ENCODE peak calls at places on chromosomes 1 and 21, in seven cellular contexts. One of them, this sample, is unnamed.

GRCh38 chr1:44808938-44809917 is 905 bp downstream of the BTBD19 start:
- DNase-seq in NCI-H2227 treated with DMSO at 0.1 percent for 48 hours: no peak
- DNase-seq in nephron progenitor cell: no peak
- DNase-seq in H7: peak; percentile 31
- DNase-seq in LoVo: no peak
- DNase-seq in choroid plexus epithelial cell: peak; percentile 92
- DNase-seq in left cardiac atrium: peak; percentile 72
- DNase-seq in this sample: peak; percentile 83

GRCh38 chr1:19405195-19405760 is 80.1 kb downstream of the CAPZB start:
- DNase-seq in LoVo: no peak
- DNase-seq in nephron progenitor cell: no peak
- DNase-seq in choroid plexus epithelial cell: peak; percentile 39
- DNase-seq in NCI-H2227 treated with DMSO at 0.1 percent for 48 hours: peak; percentile 53
- DNase-seq in H7: no peak
- DNase-seq in left cardiac atrium: no peak
- DNase-seq in this sample: no peak

GRCh38 chr1:206832352-206832751 is 33.1 kb upstream of the IL20 start:
- DNase-seq in left cardiac atrium: no peak
- DNase-seq in LoVo: no peak
- DNase-seq in nephron progenitor cell: no peak
- DNase-seq in NCI-H2227 treated with DMSO at 0.1 percent for 48 hours: no peak
- DNase-seq in H7: no peak
- DNase-seq in choroid plexus epithelial cell: no peak
- DNase-seq in this sample: no peak

GRCh38 chr1:58318157-58318665 is 228.3 kb downstream of the OMA1 start:
- DNase-seq in left cardiac atrium: no peak
- DNase-seq in LoVo: no peak
- DNase-seq in H7: no peak
- DNase-seq in choroid plexus epithelial cell: no peak
- DNase-seq in NCI-H2227 treated with DMSO at 0.1 percent for 48 hours: no peak
- DNase-seq in nephron progenitor cell: no peak
- DNase-seq in this sample: no peak

GRCh38 chr21:43916691-43917514 is 51.9 kb downstream of the AGPAT3 start:
- DNase-seq in nephron progenitor cell: no peak
- DNase-seq in choroid plexus epithelial cell: no peak
- DNase-seq in NCI-H2227 treated with DMSO at 0.1 percent for 48 hours: no peak
- DNase-seq in H7: peak; percentile 76
- DNase-seq in left cardiac atrium: no peak
- DNase-seq in LoVo: no peak
- DNase-seq in this sample: peak; percentile 65

GRCh38 chr1:5820026-5820421 is 172.2 kb downstream of the NPHP4 start:
- DNase-seq in nephron progenitor cell: no peak
- DNase-seq in H7: no peak
- DNase-seq in choroid plexus epithelial cell: no peak
- DNase-seq in LoVo: no peak
- DNase-seq in NCI-H2227 treated with DMSO at 0.1 percent for 48 hours: no peak
- DNase-seq in left cardiac atrium: no peak
- DNase-seq in this sample: no peak

GRCh38 chr1:36156329-36157114 is 562 bp downstream of the MAP7D1 start:
- DNase-seq in NCI-H2227 treated with DMSO at 0.1 percent for 48 hours: peak; percentile 52
- DNase-seq in LoVo: peak; percentile 24
- DNase-seq in H7: peak; percentile 96
- DNase-seq in choroid plexus epithelial cell: peak; percentile 59
- DNase-seq in nephron progenitor cell: peak; percentile 83
- DNase-seq in left cardiac atrium: peak; percentile 78
- DNase-seq in this sample: peak; percentile 78

GRCh38 chr1:243917863-243918565 is 68.0 kb upstream of the AKT3 start:
- DNase-seq in choroid plexus epithelial cell: peak; percentile 62
- DNase-seq in left cardiac atrium: peak; percentile 36
- DNase-seq in LoVo: no peak
- DNase-seq in H7: no peak
- DNase-seq in NCI-H2227 treated with DMSO at 0.1 percent for 48 hours: no peak
- DNase-seq in nephron progenitor cell: no peak
- DNase-seq in this sample: peak; percentile 65

GRCh38 chr1:78375996-78376395 is 114.8 kb upstream of the PTGFR start:
- DNase-seq in H7: no peak
- DNase-seq in left cardiac atrium: no peak
- DNase-seq in nephron progenitor cell: no peak
- DNase-seq in choroid plexus epithelial cell: peak; percentile 59
- DNase-seq in NCI-H2227 treated with DMSO at 0.1 percent for 48 hours: no peak
- DNase-seq in LoVo: no peak
- DNase-seq in this sample: no peak

GRCh38 chr1:214296860-214297699 is 16.1 kb downstream of the SMYD2 start:
- DNase-seq in NCI-H2227 treated with DMSO at 0.1 percent for 48 hours: no peak
- DNase-seq in nephron progenitor cell: no peak
- DNase-seq in LoVo: no peak
- DNase-seq in left cardiac atrium: no peak
- DNase-seq in H7: no peak
- DNase-seq in choroid plexus epithelial cell: peak; percentile 91
- DNase-seq in this sample: no peak

GRCh38 chr1:164716992-164717703 is 158.2 kb downstream of the PBX1 start:
- DNase-seq in choroid plexus epithelial cell: no peak
- DNase-seq in nephron progenitor cell: no peak
- DNase-seq in H7: no peak
- DNase-seq in left cardiac atrium: no peak
- DNase-seq in LoVo: no peak
- DNase-seq in NCI-H2227 treated with DMSO at 0.1 percent for 48 hours: no peak
- DNase-seq in this sample: no peak

GRCh38 chr21:44947930-44948331 is 8.1 kb downstream of the SLX9 start:
- DNase-seq in nephron progenitor cell: no peak
- DNase-seq in choroid plexus epithelial cell: no peak
- DNase-seq in LoVo: no peak
- DNase-seq in NCI-H2227 treated with DMSO at 0.1 percent for 48 hours: no peak
- DNase-seq in left cardiac atrium: peak; percentile 74
- DNase-seq in H7: no peak
- DNase-seq in this sample: peak; percentile 89

GRCh38 chr1:160068231-160068630 is 1.7 kb downstream of the KCNJ10 start:
- DNase-seq in NCI-H2227 treated with DMSO at 0.1 percent for 48 hours: no peak
- DNase-seq in choroid plexus epithelial cell: no peak
- DNase-seq in H7: no peak
- DNase-seq in nephron progenitor cell: no peak
- DNase-seq in left cardiac atrium: no peak
- DNase-seq in LoVo: no peak
- DNase-seq in this sample: no peak

GRCh38 chr1:109610609-109611307 is 8.7 kb downstream of the GNAT2 start:
- DNase-seq in left cardiac atrium: no peak
- DNase-seq in H7: no peak
- DNase-seq in choroid plexus epithelial cell: peak; percentile 63
- DNase-seq in LoVo: no peak
- DNase-seq in nephron progenitor cell: no peak
- DNase-seq in NCI-H2227 treated with DMSO at 0.1 percent for 48 hours: no peak
- DNase-seq in this sample: no peak

GRCh38 chr1:906532-907420 is 16.9 kb upstream of the SAMD11 start:
- DNase-seq in NCI-H2227 treated with DMSO at 0.1 percent for 48 hours: no peak
- DNase-seq in nephron progenitor cell: no peak
- DNase-seq in left cardiac atrium: peak; percentile 43
- DNase-seq in LoVo: no peak
- DNase-seq in H7: peak; percentile 64
- DNase-seq in choroid plexus epithelial cell: peak; percentile 48
- DNase-seq in this sample: peak; percentile 77

GRCh38 chr1:24020032-24020431 is 39.9 kb upstream of the SRSF10 start:
- DNase-seq in choroid plexus epithelial cell: peak; percentile 75
- DNase-seq in nephron progenitor cell: no peak
- DNase-seq in H7: no peak
- DNase-seq in left cardiac atrium: peak; percentile 39
- DNase-seq in LoVo: no peak
- DNase-seq in NCI-H2227 treated with DMSO at 0.1 percent for 48 hours: no peak
- DNase-seq in this sample: peak; percentile 22

GRCh38 chr1:101219919-101220695 is 16.7 kb upstream of the S1PR1 start:
- DNase-seq in left cardiac atrium: no peak
- DNase-seq in nephron progenitor cell: no peak
- DNase-seq in H7: no peak
- DNase-seq in choroid plexus epithelial cell: peak; percentile 21
- DNase-seq in LoVo: no peak
- DNase-seq in NCI-H2227 treated with DMSO at 0.1 percent for 48 hours: no peak
- DNase-seq in this sample: no peak

GRCh38 chr1:206859082-206859491 is 6.3 kb upstream of the IL20 start:
- DNase-seq in nephron progenitor cell: no peak
- DNase-seq in choroid plexus epithelial cell: no peak
- DNase-seq in left cardiac atrium: no peak
- DNase-seq in LoVo: no peak
- DNase-seq in NCI-H2227 treated with DMSO at 0.1 percent for 48 hours: no peak
- DNase-seq in H7: no peak
- DNase-seq in this sample: no peak

GRCh38 chr21:34881894-34882371 is 167.2 kb downstream of the RUNX1 start:
- DNase-seq in H7: no peak
- DNase-seq in choroid plexus epithelial cell: peak; percentile 84
- DNase-seq in nephron progenitor cell: no peak
- DNase-seq in left cardiac atrium: no peak
- DNase-seq in NCI-H2227 treated with DMSO at 0.1 percent for 48 hours: no peak
- DNase-seq in LoVo: no peak
- DNase-seq in this sample: no peak

GRCh38 chr1:1005774-1006304 is 5.9 kb upstream of the HES4 start:
- DNase-seq in left cardiac atrium: no peak
- DNase-seq in NCI-H2227 treated with DMSO at 0.1 percent for 48 hours: no peak
- DNase-seq in choroid plexus epithelial cell: no peak
- DNase-seq in nephron progenitor cell: no peak
- DNase-seq in LoVo: no peak
- DNase-seq in H7: peak; percentile 55
- DNase-seq in this sample: peak; percentile 19

GRCh38 chr1:117654485-117655219 is 48.8 kb downstream of the TENT5C start:
- DNase-seq in NCI-H2227 treated with DMSO at 0.1 percent for 48 hours: no peak
- DNase-seq in nephron progenitor cell: no peak
- DNase-seq in choroid plexus epithelial cell: no peak
- DNase-seq in H7: no peak
- DNase-seq in left cardiac atrium: no peak
- DNase-seq in LoVo: no peak
- DNase-seq in this sample: no peak

GRCh38 chr1:172325562-172325961 is 94.9 kb upstream of the C1orf105 start:
- DNase-seq in left cardiac atrium: no peak
- DNase-seq in LoVo: peak; percentile 54
- DNase-seq in NCI-H2227 treated with DMSO at 0.1 percent for 48 hours: no peak
- DNase-seq in nephron progenitor cell: no peak
- DNase-seq in choroid plexus epithelial cell: peak; percentile 46
- DNase-seq in H7: no peak
- DNase-seq in this sample: no peak

GRCh38 chr1:85361106-85361505 is 84.7 kb upstream of the BCL10 start:
- DNase-seq in LoVo: no peak
- DNase-seq in H7: no peak
- DNase-seq in nephron progenitor cell: no peak
- DNase-seq in NCI-H2227 treated with DMSO at 0.1 percent for 48 hours: no peak
- DNase-seq in left cardiac atrium: no peak
- DNase-seq in choroid plexus epithelial cell: peak; percentile 42
- DNase-seq in this sample: peak; percentile 59

GRCh38 chr1:83802023-83802422 is 196.9 kb downstream of the TTLL7 start:
- DNase-seq in NCI-H2227 treated with DMSO at 0.1 percent for 48 hours: no peak
- DNase-seq in H7: no peak
- DNase-seq in nephron progenitor cell: no peak
- DNase-seq in choroid plexus epithelial cell: no peak
- DNase-seq in LoVo: no peak
- DNase-seq in left cardiac atrium: no peak
- DNase-seq in this sample: no peak

GRCh38 chr1:243842978-243843490 is 7.0 kb downstream of the AKT3 start:
- DNase-seq in LoVo: no peak
- DNase-seq in NCI-H2227 treated with DMSO at 0.1 percent for 48 hours: peak; percentile 71
- DNase-seq in left cardiac atrium: no peak
- DNase-seq in nephron progenitor cell: no peak
- DNase-seq in H7: no peak
- DNase-seq in choroid plexus epithelial cell: peak; percentile 87
- DNase-seq in this sample: no peak

GRCh38 chr1:35876988-35877387 is 6.0 kb upstream of the AGO1 start:
- DNase-seq in choroid plexus epithelial cell: peak; percentile 50
- DNase-seq in LoVo: no peak
- DNase-seq in left cardiac atrium: no peak
- DNase-seq in NCI-H2227 treated with DMSO at 0.1 percent for 48 hours: no peak
- DNase-seq in H7: peak; percentile 60
- DNase-seq in nephron progenitor cell: peak; percentile 63
- DNase-seq in this sample: no peak

GRCh38 chr1:56844709-56845108 is 9.9 kb upstream of the C8A start:
- DNase-seq in nephron progenitor cell: no peak
- DNase-seq in choroid plexus epithelial cell: no peak
- DNase-seq in left cardiac atrium: no peak
- DNase-seq in NCI-H2227 treated with DMSO at 0.1 percent for 48 hours: no peak
- DNase-seq in LoVo: no peak
- DNase-seq in H7: no peak
- DNase-seq in this sample: no peak

GRCh38 chr21:43654806-43655489 is 4.3 kb downstream of the HSF2BP start:
- DNase-seq in choroid plexus epithelial cell: peak; percentile 64
- DNase-seq in H7: no peak
- DNase-seq in nephron progenitor cell: no peak
- DNase-seq in LoVo: no peak
- DNase-seq in NCI-H2227 treated with DMSO at 0.1 percent for 48 hours: no peak
- DNase-seq in left cardiac atrium: no peak
- DNase-seq in this sample: no peak

GRCh38 chr21:8998946-8999681 is 1522.3 kb upstream of the TPTE start:
- DNase-seq in left cardiac atrium: no peak
- DNase-seq in nephron progenitor cell: no peak
- DNase-seq in LoVo: no peak
- DNase-seq in choroid plexus epithelial cell: no peak
- DNase-seq in H7: no peak
- DNase-seq in NCI-H2227 treated with DMSO at 0.1 percent for 48 hours: no peak
- DNase-seq in this sample: no peak

GRCh38 chr1:179882253-179883039 is at the start of gene TOR1AIP1:
- DNase-seq in nephron progenitor cell: peak; percentile 95
- DNase-seq in NCI-H2227 treated with DMSO at 0.1 percent for 48 hours: peak; percentile 99
- DNase-seq in H7: peak; percentile 96
- DNase-seq in choroid plexus epithelial cell: peak; percentile 99
- DNase-seq in LoVo: peak; percentile 95
- DNase-seq in left cardiac atrium: peak; percentile 98
- DNase-seq in this sample: peak; percentile 98